ENCODE peak calls at places on chromosomes 12 and 14, in nine cellular contexts. W, J, I, L, R, S, T, G and P are unnamed samples. For H3K4me1 and H3K9me3, the result is how much of the 10 kb centered on the place peaks cover.

GRCh38 chr12:53579545-53579955 is 46.6 kb downstream of the ATF7 start:
- DNase-seq in J (no peak), R (no peak), I (no peak), W (no peak), T (no peak), G (no peak), L (no peak), S (no peak), P (no peak)

GRCh38 chr12:96091833-96092232 is 56.4 kb upstream of the LTA4H start:
- DNase-seq in T (no peak), I (no peak), J (no peak), S (no peak), L (no peak), W (no peak), G (no peak), R (no peak), P (no peak)

GRCh38 chr12:113422030-113422900 is at the start of gene SDSL:
- DNase-seq in T (peak), R (no peak), S (peak), L (peak), W (peak), J (peak), I (peak), G (peak), P (no peak)

GRCh38 chr14:70162353-70162752 is 26.4 kb downstream of the SLC8A3 start:
- DNase-seq in W (no peak), L (no peak), S (no peak), G (no peak), J (no peak), R (no peak), I (no peak), T (no peak), P (no peak)

GRCh38 chr12:57390174-57390573 is 40.7 kb downstream of the R3HDM2 start:
- DNase-seq in S (no peak), G (no peak), W (no peak), R (no peak), I (no peak), J (no peak), L (no peak), T (no peak), P (no peak)

GRCh38 chr14:70448633-70449032 is 3.3 kb upstream of the ADAM21 start:
- DNase-seq in J (no peak), W (no peak), G (peak), S (no peak), T (no peak), I (no peak), R (no peak), L (no peak), P (no peak)

GRCh38 chr14:69298131-69299071 is 38.4 kb downstream of the GALNT16 start:
- DNase-seq in T (no peak), I (no peak), L (no peak), W (peak), R (no peak), S (peak), G (no peak), J (no peak), P (no peak)

GRCh38 chr12:112843272-112843671 is 51.7 kb downstream of the RPH3A start:
- DNase-seq in W (no peak), T (no peak), G (no peak), J (no peak), S (no peak), L (no peak), R (no peak), I (no peak), P (no peak)

GRCh38 chr12:48447755-48448154 is 24.6 kb upstream of the ANP32D start:
- DNase-seq in I (no peak), W (no peak), L (no peak), J (no peak), R (no peak), G (no peak), S (no peak), T (no peak), P (no peak)

GRCh38 chr12:30529489-30530269 is 166.0 kb downstream of the IPO8 start:
- DNase-seq in J (no peak), T (no peak), L (no peak), G (no peak), R (no peak), W (no peak), I (no peak), S (no peak), P (no peak)
- H3K4me1 ChIP-seq in J (under half), T (under half), L (under half), G (under half), R (under half), W (under half), I (under half), S (under half), P (under half)

DNA sequence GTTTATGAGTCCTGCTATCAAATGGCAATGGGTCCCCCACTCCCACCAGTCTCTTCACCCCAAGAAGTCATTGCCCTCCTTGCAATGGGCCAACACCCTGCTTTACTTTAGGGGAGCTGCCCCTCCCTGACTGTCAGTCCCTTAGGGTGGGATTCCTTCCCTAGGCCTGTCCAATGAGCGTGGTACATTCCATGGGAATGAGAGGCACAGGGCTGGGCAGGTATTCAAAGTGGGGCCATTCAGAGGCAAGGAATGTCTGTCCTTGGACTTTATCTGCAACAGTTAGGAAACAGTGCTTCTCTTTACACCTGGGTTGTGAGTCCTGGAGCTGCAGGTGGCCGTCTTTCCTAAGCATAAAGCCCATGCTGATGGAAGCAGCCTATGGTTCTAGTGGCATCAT is 40.8 kb downstream of the TMEM132C start:
- DNase-seq in I (no peak), L (no peak), T (no peak), J (no peak), W (no peak), R (no peak), S (no peak), G (no peak), P (no peak)
- H3K9me3 ChIP-seq in I (under half), L (under half), T (under half), J (under half), W (under half), R (under half), S (under half), G (under half), P (under half)

GRCh38 chr14:103111297-103111981 is 11.8 kb upstream of the TNFAIP2 start:
- DNase-seq in J (no peak), S (no peak), T (no peak), G (no peak), W (no peak), L (no peak), R (no peak), I (no peak), P (no peak)
- H3K4me1 ChIP-seq in J (under half), S (under half), T (under half), G (under half), W (under half), L (under half), R (under half), I (half or more), P (under half)

GRCh38 chr12:55931317-55931779 is 386 bp downstream of the DGKA start:
- DNase-seq in L (peak), S (peak), J (peak), W (no peak), R (no peak), I (peak), G (no peak), T (no peak), P (no peak)
- H3K9me3 ChIP-seq in L (under half), S (under half), J (under half), W (under half), R (under half), I (under half), G (under half), T (under half), P (under half)

GRCh38 chr14:99596071-99596627 is 7.9 kb downstream of the CCDC85C start:
- DNase-seq in G (no peak), I (no peak), T (peak), R (no peak), J (peak), W (peak), S (no peak), L (no peak), P (no peak)

GRCh38 chr14:99595524-99595923 is 8.5 kb downstream of the CCDC85C start:
- DNase-seq in L (no peak), R (no peak), T (no peak), S (no peak), G (no peak), W (no peak), J (no peak), I (no peak), P (no peak)

GRCh38 chr14:99596772-99597171 is 7.2 kb downstream of the CCDC85C start:
- DNase-seq in I (no peak), R (no peak), L (peak), J (no peak), S (no peak), G (no peak), T (no peak), W (no peak), P (no peak)

GRCh38 chr14:99593971-99594841 is 9.8 kb downstream of the CCDC85C start:
- DNase-seq in W (no peak), G (no peak), R (no peak), L (no peak), S (no peak), J (no peak), I (no peak), T (no peak), P (no peak)

DNA sequence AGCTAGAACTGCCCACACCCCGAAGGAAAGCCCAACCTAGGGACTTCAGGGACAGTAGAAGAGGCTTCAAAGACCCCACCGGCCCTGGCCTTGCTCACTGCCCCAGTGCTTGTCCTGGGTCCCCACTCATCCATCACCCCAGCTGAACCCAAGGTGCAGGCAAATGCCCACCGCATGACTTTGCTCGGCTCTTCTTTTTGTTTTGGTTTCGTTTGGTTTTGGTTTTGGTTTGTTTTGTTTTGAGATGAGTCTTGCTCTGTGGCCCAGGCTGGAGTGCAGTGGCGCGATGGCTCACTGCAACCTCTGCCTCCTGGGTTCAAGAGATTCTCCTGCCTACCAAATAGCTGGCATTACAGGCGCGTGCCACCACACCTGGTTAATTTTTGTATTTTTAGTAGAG is 9.0 kb downstream of the CCDC85C start:
- DNase-seq in I (no peak), R (no peak), J (no peak), W (no peak), T (no peak), S (no peak), G (no peak), L (no peak), P (peak)
- H3K4me1 ChIP-seq in I (half or more), R (under half), J (half or more), W (half or more), T (under half), S (under half), G (under half), L (half or more), P (under half)

GRCh38 chr14:45947785-45948184 is 694.8 kb upstream of the MIS18BP1 start:
- DNase-seq in G (no peak), J (no peak), W (no peak), S (no peak), R (no peak), T (no peak), L (no peak), I (no peak), P (no peak)
- H3K9me3 ChIP-seq in G (under half), J (under half), W (under half), S (under half), R (under half), T (under half), L (under half), I (under half), P (under half)